ENCODE peak calls at places on chromosomes 5 and 9, in eight cellular contexts. A is A549, Z is breast epithelium, I is adrenal gland, Y is spleen, C is stomach, K is tibial nerve, L is Peyer's patch. P is an unnamed sample.

GRCh38 chr9:128101690-128102089 is 25.8 kb downstream of the PTGES2 start:
- DNase-seq in A (no peak), Z (no peak), I (peak; percentile 60), Y (peak; percentile 78), C (peak; percentile 65), K (no peak), L (no peak), P (no peak)

GRCh38 chr5:157778121-157778805 is 34.8 kb downstream of the LSM11 start:
- DNase-seq in A (no peak), Z (no peak), I (peak; percentile 40), Y (no peak), C (peak; percentile 54), K (no peak), L (no peak), P (no peak)

GRCh38 chr5:16178745-16179372 is 732 bp downstream of the MARCHF11 start:
- DNase-seq in A (no peak), Z (peak; percentile 24), I (peak; percentile 84), Y (peak; percentile 71), C (peak; percentile 45), K (peak; percentile 26), L (no peak), P (peak; percentile 48)

GRCh38 chr9:89902450-89902849 is 297.6 kb downstream of the GADD45G start:
- DNase-seq in A (no peak), Z (no peak), I (no peak), Y (no peak), C (no peak), K (no peak), L (peak; percentile 13), P (no peak)

GRCh38 chr9:7300484-7300883 is 499.1 kb downstream of the DMAC1 start:
- DNase-seq in A (no peak), Z (no peak), I (no peak), Y (no peak), C (no peak), K (no peak), L (no peak), P (no peak)

GRCh38 chr5:5360363-5360762 is 62.1 kb upstream of the ICE1 start:
- DNase-seq in A (no peak), Z (no peak), I (no peak), Y (no peak), C (no peak), K (no peak), L (no peak), P (no peak)

GRCh38 chr5:174645677-174646076 is 78.7 kb upstream of the MSX2 start:
- DNase-seq in A (no peak), Z (no peak), I (no peak), Y (no peak), C (no peak), K (no peak), L (no peak), P (no peak)

GRCh38 chr5:77239126-77239741 is 28.8 kb downstream of the PDE8B start:
- DNase-seq in A (peak; percentile 41), Z (no peak), I (peak; percentile 40), Y (no peak), C (no peak), K (no peak), L (no peak), P (peak; percentile 6)

GRCh38 chr9:133728856-133729645 is 9.1 kb downstream of the SARDH start:
- DNase-seq in A (no peak), Z (no peak), I (no peak), Y (no peak), C (peak; percentile 2), K (no peak), L (no peak), P (no peak)

GRCh38 chr9:125971050-125971449 is 223.9 kb downstream of the PBX3 start:
- DNase-seq in A (no peak), Z (no peak), I (no peak), Y (no peak), C (no peak), K (no peak), L (peak; percentile 3), P (no peak)

GRCh38 chr9:38363589-38363925 is 28.9 kb upstream of the ALDH1B1 start:
- DNase-seq in A (no peak), Z (no peak), I (no peak), Y (no peak), C (no peak), K (no peak), L (no peak), P (no peak)

GRCh38 chr5:82272957-82273356 is 5.2 kb downstream of the RPS23 start:
- DNase-seq in A (no peak), Z (no peak), I (no peak), Y (peak; percentile 79), C (no peak), K (no peak), L (no peak), P (no peak)

GRCh38 chr5:39699164-39699563 is 274.4 kb upstream of the DAB2 start:
- DNase-seq in A (no peak), Z (no peak), I (no peak), Y (no peak), C (no peak), K (no peak), L (no peak), P (no peak)

GRCh38 chr5:110823571-110823970 is 84.8 kb downstream of the SLC25A46 start:
- DNase-seq in A (no peak), Z (no peak), I (no peak), Y (no peak), C (no peak), K (no peak), L (no peak), P (no peak)

GRCh38 chr5:120692346-120692745 is 228.2 kb downstream of the PRR16 start:
- DNase-seq in A (no peak), Z (no peak), I (no peak), Y (no peak), C (no peak), K (no peak), L (no peak), P (no peak)

GRCh38 chr9:7320139-7320538 is 479.4 kb downstream of the DMAC1 start:
- DNase-seq in A (peak; percentile 92), Z (no peak), I (no peak), Y (no peak), C (no peak), K (no peak), L (no peak), P (peak; percentile 79)

GRCh38 chr5:164921722-164922121 is 1416.3 kb downstream of the MAT2B start:
- DNase-seq in A (no peak), Z (no peak), I (no peak), Y (no peak), C (no peak), K (no peak), L (no peak), P (no peak)

DNA sequence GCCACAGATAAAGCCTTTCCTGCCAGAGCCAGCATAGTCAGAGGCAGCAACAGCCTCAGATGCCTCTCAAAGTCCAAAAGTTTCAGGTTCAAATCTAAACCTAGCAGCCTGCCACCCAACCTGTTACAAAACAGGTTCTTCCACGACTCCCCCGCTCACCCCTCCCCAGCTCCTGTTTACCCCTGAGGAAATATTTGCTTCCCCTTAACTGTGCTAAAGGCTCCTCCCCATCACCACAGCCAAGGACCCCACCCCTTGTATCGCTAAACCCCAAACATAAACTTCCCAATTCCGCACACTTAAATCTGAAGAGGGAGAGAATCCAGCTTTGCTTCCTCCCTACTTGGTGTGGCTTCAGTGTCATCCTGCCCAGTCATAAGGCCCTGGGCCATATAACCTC is 15.4 kb upstream of the VDAC1 start:
- DNase-seq in A (no peak), Z (no peak), I (no peak), Y (peak; percentile 33), C (peak; percentile 78), K (no peak), L (no peak), P (no peak)
- TF ChIP-seq POLR2A in A (no peak), Z (no peak), I (no peak), Y (no peak), C (no peak), K (no peak), L (no peak), P (no peak)

DNA sequence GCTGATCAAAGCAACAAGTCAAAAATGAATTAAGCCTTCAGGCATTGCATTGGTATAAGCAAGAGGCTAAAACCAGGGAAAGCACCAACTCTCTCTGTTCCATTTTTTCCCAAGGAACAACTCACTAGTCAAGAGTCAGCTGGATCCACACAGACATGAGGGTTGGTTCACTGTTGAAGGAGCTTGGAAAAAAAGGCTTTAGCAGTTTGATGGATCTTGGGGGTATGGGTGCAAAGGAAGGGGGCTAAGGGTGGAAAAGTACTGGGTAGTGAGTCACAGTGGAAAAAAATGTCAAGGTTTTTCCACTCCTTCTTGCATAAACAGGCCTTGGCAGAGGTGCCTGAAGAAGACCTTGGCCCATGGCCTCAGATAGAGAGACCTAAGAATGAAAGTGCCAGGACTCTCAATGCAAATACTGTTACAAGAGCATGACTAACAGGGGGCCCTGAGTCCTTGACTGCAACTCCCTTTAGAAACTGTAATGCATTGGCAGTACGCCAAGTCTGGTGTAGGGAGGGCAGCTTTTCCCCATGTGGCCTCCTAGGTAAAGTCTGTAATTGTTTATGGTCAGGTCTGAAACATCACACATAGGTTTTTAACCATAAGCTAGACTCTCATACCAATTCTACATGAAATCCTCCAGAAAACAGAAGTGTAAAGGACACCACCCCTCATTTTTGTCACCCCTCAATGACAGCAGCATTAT is 23.7 kb downstream of the ACTL7A start:
- DNase-seq in A (peak; percentile 71), Z (no peak), I (peak; percentile 94), Y (no peak), C (no peak), K (no peak), L (no peak), P (peak; percentile 91)
- TF ChIP-seq POLR2A in A (no peak), Z (no peak), I (peak; percentile 73), Y (no peak), C (no peak), K (no peak), L (no peak), P (peak; percentile 43)

DNA sequence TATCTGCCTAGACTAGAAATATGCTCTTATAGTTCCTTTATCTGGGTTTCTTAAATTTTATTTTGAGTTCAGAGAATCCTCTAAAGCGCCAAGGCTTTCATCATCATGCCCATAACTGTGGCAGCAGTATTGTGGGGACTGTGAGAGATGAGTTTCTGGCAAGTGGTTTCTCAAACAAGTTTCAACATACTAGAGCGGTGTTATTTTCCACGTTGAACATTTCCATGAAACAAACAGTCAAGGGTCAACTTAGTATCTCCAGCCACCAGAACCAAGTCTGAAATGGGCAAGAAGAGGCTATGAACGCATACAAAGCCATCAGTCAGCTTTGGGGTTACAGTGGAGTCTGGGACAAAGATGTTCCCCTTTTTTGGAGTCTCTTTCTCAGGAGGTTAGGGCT is 40.3 kb downstream of the SERINC5 start:
- DNase-seq in A (no peak), Z (no peak), I (no peak), Y (no peak), C (no peak), K (no peak), L (no peak), P (no peak)
- TF ChIP-seq POLR2A in A (no peak), Z (no peak), I (no peak), Y (no peak), C (no peak), K (no peak), L (no peak), P (no peak)

DNA sequence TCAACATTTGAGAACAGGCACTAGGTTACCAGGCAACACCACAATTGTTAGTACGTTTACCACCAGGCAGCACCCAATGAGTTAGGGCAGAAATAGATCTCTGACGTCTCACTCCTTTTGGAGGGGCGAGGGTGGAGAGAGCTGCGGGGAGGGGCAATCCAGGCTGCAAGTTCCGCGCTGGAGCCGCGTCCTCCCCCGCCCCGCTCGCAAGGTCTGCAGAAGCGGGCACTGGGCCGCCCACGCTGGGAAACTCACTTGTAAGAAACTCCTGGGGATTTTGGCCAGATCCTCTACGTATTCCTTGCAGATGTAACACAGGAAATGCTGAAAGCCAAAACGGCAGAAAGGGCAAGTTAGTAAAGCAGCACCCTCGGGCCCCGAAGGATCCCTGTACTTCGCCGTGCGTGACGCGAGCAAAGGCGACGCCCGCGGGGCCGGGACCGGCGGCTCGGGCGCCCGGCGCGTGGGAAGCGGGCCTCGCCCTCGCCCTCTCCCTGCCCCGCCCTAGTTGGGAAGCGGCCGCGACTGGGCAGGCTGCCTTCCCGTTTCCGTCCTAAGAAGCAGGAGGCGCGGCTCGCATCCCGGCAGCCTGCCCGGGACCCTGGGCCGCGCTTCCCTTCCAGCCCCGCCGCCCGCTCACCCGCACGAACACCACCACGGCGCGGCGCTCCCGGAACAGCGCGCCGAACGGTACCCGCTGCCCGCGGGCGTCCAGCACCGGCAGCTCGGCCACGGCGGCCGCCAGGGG is 493 bp downstream of the PRXL2C start:
- DNase-seq in A (peak; percentile 88), Z (peak; percentile 65), I (peak; percentile 82), Y (peak; percentile 91), C (peak; percentile 73), K (peak; percentile 72), L (peak; percentile 63), P (peak; percentile 78)
- TF ChIP-seq POLR2A in A (peak; percentile 14), Z (no peak), I (peak; percentile 67), Y (no peak), C (no peak), K (peak; percentile 64), L (peak; percentile 62), P (peak; percentile 17)

P was measured in erythroblast.